ENCODE peak calls at places on chromosome 2, in ten cellular contexts. S, L, Q, M, F, O, T, P, B and K are unnamed samples.

GRCh38 chr2:86195055-86195807 is at the start of gene IMMT:
- DNase-seq in T (peak), F (peak), O (peak), L (peak), B (peak), Q (peak), S (peak), M (peak), P (peak), K (peak)

GRCh38 chr2:237673130-237673921 is 45.9 kb downstream of the LRRFIP1 start:
- DNase-seq in F (peak), M (peak), P (no peak), O (no peak), B (peak), Q (no peak), T (peak), L (no peak), S (peak), K (no peak)

GRCh38 chr2:1660656-1661650 is 83.4 kb downstream of the PXDN start:
- DNase-seq in B (no peak), L (no peak), Q (no peak), T (peak), F (no peak), M (no peak), S (no peak), O (no peak), P (no peak), K (no peak)

GRCh38 chr2:47155091-47155876 is at the start of gene STPG4:
- DNase-seq in M (peak), O (no peak), P (no peak), Q (no peak), T (no peak), B (no peak), L (no peak), F (no peak), S (no peak), K (no peak)

GRCh38 chr2:158487419-158487818 is 30.7 kb downstream of the PKP4 start:
- DNase-seq in P (no peak), T (no peak), O (no peak), L (no peak), F (no peak), B (no peak), Q (no peak), S (no peak), M (no peak), K (no peak)

GRCh38 chr2:199869227-199869541 is 18.2 kb upstream of the FTCDNL1 start:
- DNase-seq in Q (no peak), O (no peak), S (no peak), P (no peak), T (no peak), M (peak), B (no peak), F (no peak), L (no peak), K (no peak)

GRCh38 chr2:219609149-219609750 is 11.6 kb downstream of the STK11IP start:
- DNase-seq in B (no peak), P (no peak), F (no peak), Q (no peak), O (no peak), S (no peak), L (no peak), M (no peak), T (no peak), K (no peak)

GRCh38 chr2:1746174-1747064 is 2.1 kb upstream of the PXDN start:
- DNase-seq in Q (no peak), O (no peak), S (no peak), F (no peak), T (no peak), L (peak), M (no peak), P (no peak), B (no peak), K (no peak)

GRCh38 chr2:18551623-18552022 is 8.8 kb downstream of the RDH14 start:
- DNase-seq in B (no peak), L (no peak), S (no peak), F (peak), O (no peak), M (no peak), T (no peak), P (no peak), Q (no peak), K (no peak)

GRCh38 chr2:112607680-112608438 is 23.4 kb downstream of the CHCHD5 start:
- DNase-seq in P (no peak), S (no peak), O (no peak), F (no peak), B (no peak), Q (no peak), M (no peak), T (peak), L (no peak), K (no peak)

GRCh38 chr2:124978597-124978996 is 953.5 kb downstream of the CNTNAP5 start:
- DNase-seq in P (no peak), T (no peak), B (no peak), S (no peak), L (no peak), F (peak), M (no peak), O (no peak), Q (no peak), K (no peak)

GRCh38 chr2:43831438-43832294 is 7.0 kb downstream of the ABCG5 start:
- DNase-seq in S (no peak), O (no peak), B (no peak), P (no peak), Q (no peak), T (no peak), M (peak), F (peak), L (no peak), K (no peak)

GRCh38 chr2:29817846-29818680 is 103.3 kb downstream of the ALK start:
- DNase-seq in B (no peak), O (no peak), L (no peak), S (no peak), M (no peak), F (no peak), T (no peak), Q (no peak), P (no peak), K (no peak)

GRCh38 chr2:226963528-226963927 is 127.7 kb downstream of the RHBDD1 start:
- DNase-seq in S (no peak), L (no peak), T (no peak), F (no peak), P (no peak), B (no peak), Q (no peak), M (no peak), O (no peak), K (no peak)

GRCh38 chr2:6667326-6667725 is 198.4 kb downstream of the CMPK2 start:
- DNase-seq in M (no peak), F (no peak), T (no peak), Q (no peak), O (no peak), P (no peak), S (no peak), B (no peak), L (no peak), K (no peak)

GRCh38 chr2:216687646-216688045 is 7.7 kb downstream of the IGFBP5 start:
- DNase-seq in O (no peak), P (no peak), F (no peak), Q (no peak), S (peak), B (no peak), T (peak), M (peak), L (peak), K (no peak)

GRCh38 chr2:149552830-149553229 is 34.7 kb downstream of the MMADHC start:
- DNase-seq in L (no peak), B (no peak), S (no peak), Q (no peak), T (no peak), P (no peak), M (no peak), F (no peak), O (no peak), K (no peak)

GRCh38 chr2:234446404-234447076 is 50.3 kb downstream of the ARL4C start:
- DNase-seq in F (no peak), P (peak), B (peak), T (peak), L (no peak), S (no peak), M (no peak), O (no peak), Q (no peak), K (peak)

GRCh38 chr2:65700004-65700651 is 267.7 kb upstream of the SPRED2 start:
- DNase-seq in F (no peak), M (no peak), S (no peak), L (no peak), Q (no peak), B (no peak), P (no peak), T (no peak), O (no peak), K (no peak)

DNA sequence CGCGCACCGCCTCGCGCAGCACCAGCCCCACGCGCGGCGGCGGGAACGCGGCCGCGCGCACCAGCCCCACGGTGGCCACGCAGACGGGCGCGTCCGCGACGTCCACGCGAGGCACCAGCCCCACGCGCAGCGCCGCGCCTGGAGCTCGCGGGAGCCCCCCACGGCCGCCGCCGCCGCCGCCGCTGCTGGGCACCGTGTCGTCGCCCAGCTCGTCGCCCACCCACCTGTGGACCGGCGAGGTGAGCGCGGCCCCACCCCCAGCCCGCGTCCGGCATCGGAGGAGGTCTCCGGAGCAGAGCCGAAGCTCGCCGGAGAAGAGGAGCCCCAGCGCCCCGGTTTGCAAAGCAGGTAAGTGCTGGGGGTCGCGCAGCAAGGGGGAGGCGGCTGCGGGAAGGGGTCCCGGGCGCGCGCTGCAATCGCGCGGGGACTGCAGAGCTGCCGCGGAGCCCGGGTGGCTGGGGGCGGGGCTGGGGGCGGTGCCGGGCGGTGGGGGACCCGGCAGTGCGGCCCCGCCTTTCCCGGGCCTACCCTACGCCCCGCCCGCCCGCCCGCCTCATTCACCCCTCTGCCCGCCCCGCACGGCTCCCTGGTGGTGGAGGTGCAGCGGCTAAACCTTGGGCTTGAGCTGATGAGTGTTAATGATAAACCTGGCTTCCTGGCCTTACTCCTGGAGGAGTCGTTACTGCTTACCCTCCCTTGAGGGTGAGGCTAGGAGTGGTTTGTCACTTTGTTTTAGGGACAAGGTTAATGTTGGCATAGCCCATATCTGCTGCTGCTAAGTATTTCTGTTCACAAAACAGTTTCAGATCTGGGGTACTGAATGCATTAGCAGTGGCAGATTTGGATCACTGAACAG is 900 bp downstream of the FAM117B start:
- DNase-seq in L (peak), S (peak), Q (no peak), P (peak), O (peak), F (peak), M (peak), B (peak), T (peak), K (peak)
- TF ChIP-seq POLR2AphosphoS5 in L (peak), S (no peak), Q (peak), P (peak), O (no peak), F (peak), M (peak), B (peak), T (peak), K (no peak)

DNA sequence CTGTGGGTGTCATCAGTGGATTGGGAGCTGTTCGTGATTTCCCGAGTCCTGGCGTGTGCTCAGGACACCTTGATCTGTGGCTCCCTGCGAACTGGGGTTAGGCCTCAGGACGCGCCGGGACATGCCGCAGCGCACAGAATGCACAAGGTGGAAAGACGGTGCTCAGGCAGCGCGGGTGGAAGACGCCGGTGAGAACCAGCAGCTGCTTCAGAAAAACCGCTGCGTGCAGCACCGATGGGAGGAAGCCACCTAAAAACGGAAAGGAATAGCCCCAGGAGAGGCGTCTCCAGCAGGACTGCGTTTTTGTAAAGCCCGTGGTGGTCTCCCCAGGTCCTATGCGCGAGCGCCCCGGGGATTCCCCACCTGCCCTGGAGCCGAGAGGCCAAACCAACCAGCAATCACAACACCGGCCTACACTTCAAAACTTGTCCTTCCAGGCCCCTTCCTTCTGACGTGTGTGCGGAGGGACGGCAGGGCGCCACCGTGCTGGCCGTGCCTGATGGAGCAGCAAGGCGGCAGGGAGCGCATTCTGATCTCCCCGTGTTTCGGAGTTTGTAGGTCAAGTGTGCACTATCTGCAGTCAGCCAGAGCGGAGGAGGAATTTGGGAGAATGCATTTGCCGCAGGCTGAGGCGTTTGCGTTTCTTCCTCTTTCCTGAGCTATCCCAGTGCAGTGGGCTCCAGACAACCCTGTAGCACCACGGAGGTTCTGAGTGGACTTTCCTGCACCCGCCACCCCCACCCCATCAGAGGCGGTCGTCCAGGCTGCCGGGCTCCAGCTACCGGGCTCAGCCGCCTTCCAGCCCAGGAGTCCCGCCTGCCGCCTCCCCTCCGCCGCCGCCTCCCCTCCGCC is 32.2 kb downstream of the RTP5 start:
- DNase-seq in F (no peak), B (no peak), P (no peak), L (peak), T (no peak), M (peak), S (no peak), Q (no peak), O (peak), K (peak)
- TF ChIP-seq POLR2AphosphoS5 in F (no peak), B (no peak), P (no peak), L (no peak), T (no peak), M (peak), S (no peak), Q (no peak), O (no peak), K (no peak)

DNA sequence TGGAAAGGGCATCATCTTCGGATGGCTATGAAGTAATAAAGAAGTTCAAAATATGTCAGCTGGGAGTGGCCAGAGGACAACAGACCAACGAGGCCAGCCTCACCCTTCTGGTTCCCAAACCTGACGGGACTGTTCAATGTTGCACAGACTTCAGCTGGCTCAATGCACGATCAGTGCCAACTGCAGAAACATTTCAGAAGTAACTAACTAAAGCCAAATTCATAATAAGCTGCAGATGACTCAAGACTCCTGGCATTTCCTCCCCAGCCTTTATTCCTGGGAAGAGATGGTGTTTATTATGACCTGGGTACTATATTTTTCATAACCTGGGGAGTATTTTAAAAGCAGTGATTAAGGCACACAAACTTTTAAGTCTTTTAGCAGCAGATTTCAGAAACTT is 3.8 kb upstream of the ATP6V1C2 start:
- DNase-seq in F (no peak), L (no peak), P (no peak), O (no peak), M (no peak), S (no peak), Q (peak), B (no peak), T (no peak), K (no peak)
- TF ChIP-seq POLR2AphosphoS5 in F (peak), L (no peak), P (no peak), O (peak), M (no peak), S (no peak), Q (no peak), B (no peak), T (no peak), K (no peak)

DNA sequence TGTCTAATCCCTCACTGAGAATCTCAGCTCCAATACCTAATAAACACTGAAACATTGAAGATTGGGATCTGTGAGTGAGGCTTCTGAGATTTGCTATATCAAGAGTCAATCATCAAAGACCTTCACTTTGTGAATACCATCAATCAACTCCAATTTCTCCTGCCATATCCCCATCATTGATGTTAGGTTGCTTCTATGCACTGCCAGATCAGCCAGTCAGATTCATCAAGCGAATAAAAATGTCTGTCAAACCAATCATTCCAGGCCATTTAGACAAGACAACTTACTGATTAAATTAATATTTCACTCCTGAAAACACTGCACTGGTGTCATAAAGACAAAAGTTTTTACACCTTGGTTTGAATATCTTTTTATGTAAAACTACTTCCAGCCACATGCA is 1295.5 kb upstream of the LRRTM1 start:
- DNase-seq in L (no peak), S (no peak), T (no peak), B (no peak), M (no peak), Q (no peak), O (no peak), P (no peak), F (no peak), K (no peak)
- TF ChIP-seq POLR2AphosphoS5 in L (no peak), S (no peak), T (no peak), B (no peak), M (no peak), Q (no peak), O (no peak), P (no peak), F (no peak), K (no peak)

GRCh38 chr2:127506502-127506901 is 19.8 kb downstream of the IWS1 start:
- DNase-seq in T (no peak), F (no peak), B (no peak), L (no peak), O (no peak), S (no peak), M (no peak), Q (no peak), P (no peak), K (no peak)

GRCh38 chr2:127508025-127508620 is 18.2 kb downstream of the IWS1 start:
- DNase-seq in P (no peak), M (no peak), F (no peak), B (no peak), S (no peak), O (no peak), T (no peak), L (no peak), Q (no peak), K (no peak)

GRCh38 chr2:127510073-127510472 is 16.2 kb downstream of the IWS1 start:
- DNase-seq in P (no peak), O (no peak), T (no peak), L (no peak), F (no peak), M (no peak), S (no peak), B (no peak), Q (no peak), K (no peak)

GRCh38 chr2:127511090-127511489 is 15.2 kb downstream of the IWS1 start:
- DNase-seq in F (no peak), S (no peak), M (no peak), B (no peak), T (no peak), Q (no peak), O (no peak), L (no peak), P (no peak), K (no peak)

GRCh38 chr2:127508621-127509034 is 17.7 kb downstream of the IWS1 start:
- DNase-seq in T (peak), Q (peak), S (peak), P (no peak), M (no peak), B (peak), O (no peak), L (no peak), F (peak), K (peak)
- TF ChIP-seq POLR2AphosphoS5 in T (peak), Q (peak), S (no peak), P (peak), M (no peak), B (peak), O (no peak), L (no peak), F (peak), K (no peak)

DNA sequence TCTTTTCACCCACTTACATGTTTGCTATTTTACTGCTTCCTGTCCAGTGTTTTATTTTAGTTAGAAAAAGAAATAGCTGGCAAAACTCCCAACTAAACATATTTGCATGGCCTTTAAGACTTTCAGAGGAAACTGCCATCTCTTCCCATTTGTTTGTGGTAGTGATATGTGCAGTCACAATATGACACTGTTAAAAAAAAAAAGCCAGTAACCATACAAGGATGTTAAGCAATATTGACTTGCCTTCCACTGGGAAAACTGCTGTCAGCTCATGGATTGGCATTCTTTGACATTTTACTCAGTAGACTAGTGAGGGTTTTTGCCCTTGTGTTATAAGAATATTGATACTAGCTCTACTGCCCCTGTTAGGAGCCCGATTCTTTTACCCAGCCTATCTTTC is 29.2 kb downstream of the XIRP2 start:
- DNase-seq in L (no peak), T (no peak), F (no peak), P (no peak), M (no peak), Q (no peak), B (no peak), O (no peak), S (no peak), K (no peak)
- TF ChIP-seq POLR2AphosphoS5 in L (no peak), T (no peak), F (no peak), P (no peak), M (no peak), Q (no peak), B (no peak), O (no peak), S (no peak), K (no peak)

GRCh38 chr2:20350753-20351554 is at the start of gene PUM2:
- DNase-seq in O (peak), S (peak), M (peak), F (peak), T (peak), L (peak), Q (peak), B (peak), P (peak), K (peak)
- TF ChIP-seq POLR2AphosphoS5 in O (peak), S (peak), M (peak), F (peak), T (peak), L (peak), Q (peak), B (peak), P (peak), K (peak)